ENCODE peak calls at places on chromosomes 13 and 19, in nine cellular contexts. Y is fibroblast of the aortic adventitia, Q is AG09319, T is ACHN, F is thoracic aorta, P is nucleus accumbens, O is C1 segment of cervical spinal cord, L is T-cell, V is GM13976. M is an unnamed sample.

GRCh38 chr19:4030552-4030951 is 23.0 kb downstream of the PIAS4 start:
- DNase-seq in F (no peak), P (no peak), O (no peak), Y (no peak), V (no peak), L (no peak), T (no peak), Q (no peak), M (no peak)

GRCh38 chr19:7456964-7457541 is 31.8 kb downstream of the PEX11G start:
- DNase-seq in F (no peak), O (no peak), P (no peak), V (no peak), L (no peak), Q (no peak), T (no peak), Y (no peak), M (no peak)

GRCh38 chr13:28268800-28269223 is 130.5 kb downstream of the PAN3 start:
- DNase-seq in P (no peak), Y (no peak), V (peak; percentile 70), Q (no peak), T (no peak), O (no peak), L (no peak), F (no peak), M (no peak)

GRCh38 chr13:39047560-39047959 is 9.3 kb downstream of the NHLRC3 start:
- DNase-seq in F (no peak), O (no peak), V (no peak), Y (no peak), T (no peak), P (no peak), L (no peak), Q (no peak), M (no peak)

GRCh38 chr19:32901504-32902161 is 32.1 kb upstream of the SLC7A9 start:
- DNase-seq in Y (no peak), L (no peak), P (no peak), F (no peak), Q (no peak), V (no peak), T (no peak), O (no peak), M (no peak)

GRCh38 chr13:45718063-45718462 is 15.9 kb downstream of the CBY2 start:
- DNase-seq in T (peak; percentile 26), O (no peak), P (no peak), Q (no peak), Y (peak; percentile 22), L (no peak), V (peak; percentile 56), F (no peak), M (no peak)

GRCh38 chr19:41597600-41598041 is 21.7 kb downstream of the CEACAM21 start:
- DNase-seq in F (no peak), V (peak; percentile 83), L (peak; percentile 56), P (peak; percentile 25), T (peak; percentile 62), O (peak; percentile 23), Y (peak; percentile 70), Q (peak; percentile 25), M (peak; percentile 63)

GRCh38 chr13:58181111-58181510 is 549.6 kb downstream of the PCDH17 start:
- DNase-seq in Q (no peak), Y (no peak), T (no peak), P (no peak), O (no peak), F (no peak), L (no peak), V (no peak), M (no peak)

GRCh38 chr19:5137571-5138124 is 168.7 kb downstream of the KDM4B start:
- DNase-seq in Y (no peak), P (no peak), F (no peak), L (no peak), V (no peak), T (no peak), Q (no peak), O (no peak), M (no peak)

GRCh38 chr13:70310720-70311119 is 202.5 kb upstream of the KLHL1 start:
- DNase-seq in V (peak; percentile 12), L (no peak), T (peak; percentile 62), F (no peak), Y (no peak), O (no peak), P (no peak), Q (no peak), M (no peak)

GRCh38 chr19:35860818-35861639 is 4.3 kb downstream of the KIRREL2 start:
- DNase-seq in T (no peak), L (no peak), V (no peak), F (no peak), Q (no peak), Y (no peak), P (no peak), O (no peak), M (no peak)

GRCh38 chr13:106527806-106528205 is 7.7 kb downstream of the EFNB2 start:
- DNase-seq in T (no peak), L (no peak), Q (no peak), V (no peak), F (no peak), Y (no peak), O (no peak), P (no peak), M (no peak)

GRCh38 chr19:955803-956746 is 28.1 kb upstream of the WDR18 start:
- DNase-seq in P (no peak), F (no peak), L (no peak), Y (no peak), O (no peak), T (no peak), Q (no peak), V (no peak), M (no peak)

GRCh38 chr13:114068723-114069322 is 63.6 kb downstream of the RASA3 start:
- DNase-seq in O (no peak), F (no peak), V (no peak), Q (peak; percentile 24), L (no peak), Y (peak; percentile 88), P (no peak), T (no peak), M (peak; percentile 41)

GRCh38 chr13:78194904-78195639 is 276.4 kb upstream of the EDNRB start:
- DNase-seq in L (no peak), O (no peak), Q (no peak), T (no peak), Y (peak; percentile 18), P (no peak), F (no peak), V (no peak), M (no peak)

GRCh38 chr19:57558525-57558924 is 1.1 kb downstream of the ZNF550 start:
- DNase-seq in Q (no peak), V (peak; percentile 27), P (no peak), L (no peak), T (no peak), Y (peak; percentile 35), F (no peak), O (no peak), M (no peak)

GRCh38 chr19:19096641-19097627 is 33.1 kb downstream of the SLC25A42 start:
- DNase-seq in T (no peak), Q (no peak), F (no peak), L (no peak), V (no peak), Y (no peak), O (no peak), P (no peak), M (no peak)

GRCh38 chr19:30225615-30226463 is 146.3 kb upstream of the ZNF536 start:
- DNase-seq in L (no peak), Q (no peak), Y (no peak), V (no peak), T (no peak), O (peak; percentile 17), F (no peak), P (no peak), M (no peak)

GRCh38 chr19:6060600-6061391 is 49.5 kb downstream of the RFX2 start:
- DNase-seq in Q (no peak), T (peak; percentile 76), O (no peak), Y (peak; percentile 66), F (no peak), P (no peak), V (no peak), L (no peak), M (peak; percentile 56)

GRCh38 chr13:25018729-25019115 is 77.2 kb upstream of the PABPC3 start:
- DNase-seq in L (no peak), F (no peak), P (no peak), V (no peak), Y (no peak), O (no peak), Q (no peak), T (peak; percentile 16), M (no peak)

GRCh38 chr19:42313096-42313839 is at the start of gene TMEM145:
- DNase-seq in T (peak; percentile 47), P (peak; percentile 39), Q (no peak), F (no peak), O (peak; percentile 51), L (no peak), V (peak; percentile 78), Y (peak; percentile 45), M (no peak)

GRCh38 chr13:78660130-78660857 is 1.3 kb upstream of the OBI1 start:
- DNase-seq in Y (peak; percentile 14), V (no peak), O (peak; percentile 4), Q (no peak), F (no peak), L (no peak), P (no peak), T (no peak), M (no peak)

GRCh38 chr19:45848922-45849321 is 14.0 kb downstream of the SYMPK start:
- DNase-seq in O (no peak), Y (peak; percentile 4), V (no peak), P (no peak), Q (no peak), L (no peak), F (no peak), T (no peak), M (no peak)

GRCh38 chr13:78680611-78681010 is 21.7 kb upstream of the OBI1 start:
- DNase-seq in F (no peak), P (no peak), Q (no peak), O (no peak), L (no peak), T (no peak), V (no peak), Y (no peak), M (no peak)

GRCh38 chr19:14139944-14140343 is 3.6 kb upstream of the ASF1B start:
- DNase-seq in O (no peak), F (no peak), P (no peak), Q (no peak), V (no peak), T (no peak), Y (no peak), L (no peak), M (no peak)

GRCh38 chr19:54252845-54253244 is 4.2 kb downstream of the LILRB5 start:
- DNase-seq in O (no peak), V (no peak), L (no peak), Q (no peak), F (no peak), P (no peak), Y (no peak), T (no peak), M (no peak)

GRCh38 chr13:47213057-47213456 is 316.2 kb upstream of the HTR2A start:
- DNase-seq in T (no peak), L (no peak), Q (no peak), F (no peak), P (no peak), V (no peak), O (no peak), Y (peak; percentile 37), M (no peak)

GRCh38 chr13:94329754-94330551 is 149.5 kb downstream of the DCT start:
- DNase-seq in O (no peak), F (no peak), L (no peak), P (no peak), T (peak; percentile 80), V (no peak), Y (peak; percentile 97), Q (peak; percentile 68), M (no peak)

GRCh38 chr19:18776288-18776594 is 14.9 kb downstream of the COMP start:
- DNase-seq in O (no peak), F (no peak), T (peak; percentile 56), Q (no peak), V (no peak), Y (peak; percentile 52), P (no peak), L (no peak), M (no peak)